ENCODE peak calls at places on chromosomes 7 and 10, in eight cellular contexts. W is ELF-1, Y is posterior cingulate gyrus, J is BE2C, C is NCI-H510A treated with DMSO at 0.1 percent for 48 hours, M is iPS-NIHi11, S is EH, D is GM12891. L is an unnamed sample.

GRCh38 chr7:141042222-141043193 is 27.8 kb upstream of the MRPS33 start:
- DNase-seq in W (no peak), Y (no peak), J (no peak), C (no peak), M (no peak), S (peak), D (no peak), L (no peak)

GRCh38 chr10:58477122-58477521 is 35.5 kb upstream of the BICC1 start:
- DNase-seq in W (peak), Y (no peak), J (no peak), C (no peak), M (peak), S (peak), D (no peak), L (no peak)

GRCh38 chr7:75866497-75867389 is 12.1 kb upstream of the RHBDD2 start:
- DNase-seq in W (peak), Y (peak), J (peak), C (peak), M (peak), S (peak), D (peak), L (peak)

GRCh38 chr7:72336382-72336886 is 75.7 kb downstream of the CALN1 start:
- DNase-seq in W (no peak), Y (peak), J (no peak), C (no peak), M (peak), S (no peak), D (no peak), L (no peak)

GRCh38 chr7:69624842-69625637 is 26.8 kb downstream of the AUTS2 start:
- DNase-seq in W (peak), Y (no peak), J (no peak), C (no peak), M (peak), S (no peak), D (no peak), L (no peak)

GRCh38 chr7:79547132-79547531 is 93.7 kb upstream of the MAGI2 start:
- DNase-seq in W (no peak), Y (no peak), J (no peak), C (no peak), M (no peak), S (no peak), D (no peak), L (no peak)

GRCh38 chr10:101833466-101833865 is 10.1 kb downstream of the KCNIP2 start:
- DNase-seq in W (no peak), Y (no peak), J (no peak), C (no peak), M (no peak), S (no peak), D (no peak), L (no peak)

GRCh38 chr7:131629203-131629871 is 72.9 kb upstream of the PODXL start:
- DNase-seq in W (no peak), Y (no peak), J (no peak), C (no peak), M (no peak), S (peak), D (no peak), L (no peak)

GRCh38 chr7:51090411-51090810 is 226.2 kb downstream of the COBL start:
- DNase-seq in W (peak), Y (no peak), J (no peak), C (no peak), M (no peak), S (peak), D (no peak), L (no peak)

GRCh38 chr7:121557034-121557892 is 161.2 kb upstream of the FAM3C start:
- DNase-seq in W (no peak), Y (no peak), J (no peak), C (no peak), M (no peak), S (peak), D (no peak), L (no peak)